ENCODE peak calls at places on chromosome 14, in nine cellular contexts. P, S, M, I, Q, L, D, J and X are unnamed samples.

GRCh38 chr14:104973215-104974145 is 4.7 kb downstream of the AHNAK2 start:
- DNase-seq in M (peak; percentile 60), S (no peak), J (peak; percentile 27), Q (no peak), L (peak; percentile 95), D (peak; percentile 98), I (peak; percentile 95), P (no peak), X (peak; percentile 96)

GRCh38 chr14:75927564-75928087 is 54.2 kb downstream of the TGFB3 start:
- DNase-seq in D (no peak), Q (no peak), M (no peak), L (no peak), I (no peak), J (no peak), S (no peak), P (no peak), X (no peak)

GRCh38 chr14:91899213-91899612 is 31.9 kb upstream of the TC2N start:
- DNase-seq in D (no peak), M (no peak), Q (no peak), J (no peak), L (no peak), I (no peak), P (no peak), S (no peak), X (no peak)

GRCh38 chr14:104082807-104083206 is 2.7 kb upstream of the ASPG start:
- DNase-seq in P (no peak), D (no peak), L (no peak), Q (no peak), J (peak; percentile 19), S (no peak), I (no peak), M (no peak), X (no peak)

GRCh38 chr14:91891081-91891480 is 23.7 kb upstream of the TC2N start:
- DNase-seq in D (no peak), M (no peak), S (no peak), P (no peak), J (no peak), Q (no peak), I (no peak), L (no peak), X (no peak)

GRCh38 chr14:52349731-52350130 is 35.6 kb downstream of the PTGER2 start:
- DNase-seq in Q (no peak), D (no peak), I (no peak), L (no peak), J (no peak), P (no peak), S (no peak), M (no peak), X (peak; percentile 47)

GRCh38 chr14:51789631-51790030 is 70.8 kb upstream of the GNG2 start:
- DNase-seq in J (no peak), S (no peak), M (no peak), P (no peak), Q (no peak), L (no peak), I (no peak), D (no peak), X (no peak)

GRCh38 chr14:105064721-105065143 is 498 bp downstream of the GPR132 start:
- DNase-seq in L (no peak), M (peak; percentile 52), D (no peak), I (no peak), P (no peak), Q (no peak), J (no peak), S (no peak), X (peak; percentile 38)

GRCh38 chr14:101781240-101782061 is 19.9 kb downstream of the PPP2R5C start:
- DNase-seq in P (peak; percentile 41), D (peak; percentile 87), M (peak; percentile 36), S (no peak), L (peak; percentile 57), J (no peak), Q (peak; percentile 22), I (no peak), X (no peak)